ENCODE peak calls at places on chromosomes 4 and X, in seven cellular contexts. G is CD4-positive, alpha-beta T cell; J is naive thymus-derived CD8-positive, alpha-beta T cell; C is PC-3; M is A172; A is Kasumi-1; S is stimulated activated CD8-positive, alpha-beta memory T cell treated with anti-CD3 and anti-CD28 coated beads, Interleukin-7, amount 100 ng/mL, for 48 hours. R is an unnamed sample.

GRCh38 chr4:112099701-112100289 is 45.5 kb upstream of the FAM241A start:
- DNase-seq in G (no peak), J (no peak), C (peak; percentile 71), M (peak; percentile 39), A (peak; percentile 74), S (no peak), R (no peak)

GRCh38 chr4:37320518-37321235 is 76.1 kb downstream of the NWD2 start:
- DNase-seq in G (no peak), J (no peak), C (no peak), M (no peak), A (no peak), S (no peak), R (no peak)

GRCh38 chr4:66404149-66404548 is 733.9 kb upstream of the EPHA5 start:
- DNase-seq in G (no peak), J (no peak), C (no peak), M (no peak), A (no peak), S (no peak), R (no peak)

GRCh38 chr4:929970-930625 is 2.0 kb downstream of the GAK start:
- DNase-seq in G (no peak), J (no peak), C (peak; percentile 34), M (no peak), A (peak; percentile 80), S (no peak), R (no peak)

GRCh38 chr4:89023140-89023539 is 33.8 kb downstream of the FAM13A start:
- DNase-seq in G (no peak), J (no peak), C (no peak), M (no peak), A (no peak), S (no peak), R (no peak)

GRCh38 chr4:28926156-28926555 is 1794.0 kb upstream of the PCDH7 start:
- DNase-seq in G (no peak), J (no peak), C (no peak), M (no peak), A (no peak), S (no peak), R (no peak)

GRCh38 chr4:38621831-38622230 is 42.2 kb upstream of the KLF3 start:
- DNase-seq in G (no peak), J (no peak), C (no peak), M (no peak), A (no peak), S (no peak), R (no peak)

GRCh38 chr4:167616471-167616870 is 382.2 kb upstream of the SPOCK3 start:
- DNase-seq in G (no peak), J (no peak), C (peak; percentile 13), M (no peak), A (no peak), S (no peak), R (no peak)

GRCh38 chr4:148283665-148284064 is 158.5 kb downstream of the NR3C2 start:
- DNase-seq in G (no peak), J (no peak), C (no peak), M (no peak), A (no peak), S (no peak), R (no peak)

GRCh38 chrX:19334945-19335626 is 8.6 kb upstream of the PDHA1 start:
- DNase-seq in G (no peak), J (no peak), C (peak; percentile 55), M (peak; percentile 41), A (peak; percentile 68), S (no peak), R (no peak)

GRCh38 chr4:38516194-38516593 is 147.8 kb upstream of the KLF3 start:
- DNase-seq in G (no peak), J (no peak), C (no peak), M (no peak), A (no peak), S (no peak), R (no peak)

GRCh38 chr4:12270546-12270945 is 841.9 kb upstream of the HS3ST1 start:
- DNase-seq in G (no peak), J (no peak), C (no peak), M (no peak), A (no peak), S (no peak), R (no peak)

GRCh38 chr4:25406081-25406692 is 29.1 kb downstream of the ANAPC4 start:
- DNase-seq in G (no peak), J (no peak), C (no peak), M (no peak), A (no peak), S (no peak), R (no peak)

GRCh38 chr4:171308661-171309060 is 504.5 kb upstream of the GALNTL6 start:
- DNase-seq in G (no peak), J (no peak), C (no peak), M (no peak), A (no peak), S (no peak), R (no peak)

GRCh38 chrX:420496-421223 is 34.0 kb upstream of the PPP2R3B start:
- DNase-seq in G (no peak), J (no peak), C (no peak), M (no peak), A (no peak), S (no peak), R (no peak)

GRCh38 chr4:81648576-81649272 is 177.0 kb upstream of the RASGEF1B start:
- DNase-seq in G (no peak), J (peak; percentile 20), C (no peak), M (no peak), A (peak; percentile 78), S (no peak), R (no peak)

GRCh38 chr4:970854-971520 is 2.4 kb downstream of the DGKQ start:
- DNase-seq in G (no peak), J (no peak), C (peak; percentile 9), M (no peak), A (no peak), S (no peak), R (no peak)

GRCh38 chrX:19344207-19344534 is 444 bp downstream of the PDHA1 start:
- DNase-seq in G (no peak), J (no peak), C (no peak), M (no peak), A (no peak), S (no peak), R (no peak)

GRCh38 chr4:94455081-94455480 is 3.3 kb downstream of the PDLIM5 start:
- DNase-seq in G (no peak), J (no peak), C (peak; percentile 77), M (no peak), A (no peak), S (no peak), R (no peak)

R was measured in osteocyte.